ENCODE peak calls at places on chromosome 7, in five cellular contexts. U is ovary; I is lung; A is CD8-positive, alpha-beta T cell; P is left ventricle myocardium inferior. D is an unnamed sample.
A peak's percentile ranks its signal among the peaks of the same experiment; 100 is the strongest.

GRCh38 chr7:66099551-66100407 is 14.9 kb upstream of the CRCP start:
- DNase-seq in U (peak; percentile 84), I (peak; percentile 85), A (no peak), P (peak; percentile 41), D (no peak)

GRCh38 chr7:46245587-46246111 is 324.6 kb upstream of the IGFBP3 start:
- DNase-seq in U (no peak), I (no peak), A (no peak), P (no peak), D (no peak)

GRCh38 chr7:27762062-27762461 is 22.1 kb downstream of the TAX1BP1 start:
- DNase-seq in U (no peak), I (no peak), A (no peak), P (no peak), D (no peak)

GRCh38 chr7:33459340-33459751 is 330.0 kb downstream of the BBS9 start:
- DNase-seq in U (no peak), I (no peak), A (no peak), P (no peak), D (no peak)

GRCh38 chr7:41148521-41148951 is 554.4 kb downstream of the INHBA start:
- DNase-seq in U (no peak), I (no peak), A (no peak), P (no peak), D (no peak)

GRCh38 chr7:1237704-1238255 is 5.1 kb downstream of the UNCX start:
- DNase-seq in U (no peak), I (no peak), A (no peak), P (no peak), D (no peak)

GRCh38 chr7:41867639-41868038 is 164.7 kb upstream of the INHBA start:
- DNase-seq in U (no peak), I (no peak), A (no peak), P (no peak), D (no peak)

GRCh38 chr7:73770002-73770859 is at the start of gene CLDN3:
- DNase-seq in U (no peak), I (peak; percentile 87), A (no peak), P (no peak), D (peak; percentile 23)

GRCh38 chr7:107938448-107939250 is 47.7 kb downstream of the DLD start:
- DNase-seq in U (peak; percentile 69), I (no peak), A (no peak), P (peak; percentile 44), D (no peak)

GRCh38 chr7:94908204-94909022 is 1.0 kb downstream of the PPP1R9A start:
- DNase-seq in U (peak; percentile 47), I (peak; percentile 39), A (no peak), P (peak; percentile 19), D (peak; percentile 4)

GRCh38 chr7:157292258-157292657 is 44.5 kb upstream of the DNAJB6 start:
- DNase-seq in U (no peak), I (no peak), A (no peak), P (no peak), D (no peak)

GRCh38 chr7:1291846-1292765 is 59.4 kb downstream of the UNCX start:
- DNase-seq in U (no peak), I (no peak), A (no peak), P (no peak), D (no peak)

GRCh38 chr7:6260291-6261183 is 11.9 kb downstream of the CYTH3 start:
- DNase-seq in U (no peak), I (no peak), A (no peak), P (no peak), D (no peak)

GRCh38 chr7:10429516-10429915 is 544.2 kb upstream of the PHF14 start:
- DNase-seq in U (no peak), I (no peak), A (no peak), P (no peak), D (no peak)

DNA sequence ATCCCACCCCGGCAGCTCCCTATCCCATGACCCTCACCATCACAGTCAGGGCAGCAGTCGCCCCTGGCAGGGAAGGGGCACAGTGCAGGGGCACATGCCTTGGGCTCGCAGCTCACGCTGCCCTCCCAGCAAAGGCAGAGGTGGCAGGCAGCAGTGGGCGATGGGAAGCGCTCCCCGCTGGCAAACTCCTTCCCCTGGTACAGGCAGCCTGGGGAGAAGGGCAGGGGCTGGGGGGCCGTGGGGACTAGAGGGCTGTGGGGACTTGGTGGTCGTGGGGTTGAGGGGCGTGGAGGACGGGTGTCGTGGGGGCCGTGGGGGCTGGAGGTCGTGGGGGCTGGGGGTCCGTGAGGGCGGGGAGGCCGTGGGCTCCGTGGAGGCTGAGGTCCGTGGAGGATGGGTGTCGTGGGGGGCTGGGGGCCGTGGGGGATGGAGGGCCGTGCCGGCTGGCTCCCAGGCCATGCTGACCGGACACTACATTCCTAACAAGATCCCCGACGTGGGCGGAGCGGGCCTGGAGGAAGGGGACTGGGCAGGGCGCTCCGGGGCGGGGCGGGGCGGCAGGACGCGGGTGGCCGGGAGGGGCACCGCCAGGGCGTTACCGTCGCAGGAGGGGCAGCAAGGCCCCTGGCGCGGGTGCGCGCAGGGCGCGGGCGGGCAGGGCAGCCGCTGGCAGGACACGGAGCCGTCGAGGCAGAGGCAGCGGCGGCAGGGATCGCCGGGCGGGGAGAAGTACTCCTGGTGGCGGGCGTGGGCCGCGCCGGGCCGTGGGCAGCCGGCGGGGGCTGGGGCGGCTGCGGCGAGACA is 20.0 kb downstream of the KCP start:
- DNase-seq in U (no peak), I (no peak), A (no peak), P (no peak), D (no peak)
- TF ChIP-seq CTCF in U (no peak), I (no peak), A (no peak), P (no peak), D (no peak)

GRCh38 chr7:50648570-50649169 is 83.5 kb upstream of the DDC start:
- DNase-seq in U (no peak), I (no peak), A (no peak), P (no peak), D (no peak)

GRCh38 chr7:50649259-50649885 is 84.2 kb upstream of the DDC start:
- DNase-seq in U (peak; percentile 16), I (peak; percentile 19), A (no peak), P (no peak), D (no peak)

GRCh38 chr7:50646069-50646468 is 80.9 kb upstream of the DDC start:
- DNase-seq in U (no peak), I (peak; percentile 6), A (no peak), P (no peak), D (no peak)

GRCh38 chr7:50648076-50648475 is 82.9 kb upstream of the DDC start:
- DNase-seq in U (no peak), I (no peak), A (no peak), P (no peak), D (no peak)

DNA sequence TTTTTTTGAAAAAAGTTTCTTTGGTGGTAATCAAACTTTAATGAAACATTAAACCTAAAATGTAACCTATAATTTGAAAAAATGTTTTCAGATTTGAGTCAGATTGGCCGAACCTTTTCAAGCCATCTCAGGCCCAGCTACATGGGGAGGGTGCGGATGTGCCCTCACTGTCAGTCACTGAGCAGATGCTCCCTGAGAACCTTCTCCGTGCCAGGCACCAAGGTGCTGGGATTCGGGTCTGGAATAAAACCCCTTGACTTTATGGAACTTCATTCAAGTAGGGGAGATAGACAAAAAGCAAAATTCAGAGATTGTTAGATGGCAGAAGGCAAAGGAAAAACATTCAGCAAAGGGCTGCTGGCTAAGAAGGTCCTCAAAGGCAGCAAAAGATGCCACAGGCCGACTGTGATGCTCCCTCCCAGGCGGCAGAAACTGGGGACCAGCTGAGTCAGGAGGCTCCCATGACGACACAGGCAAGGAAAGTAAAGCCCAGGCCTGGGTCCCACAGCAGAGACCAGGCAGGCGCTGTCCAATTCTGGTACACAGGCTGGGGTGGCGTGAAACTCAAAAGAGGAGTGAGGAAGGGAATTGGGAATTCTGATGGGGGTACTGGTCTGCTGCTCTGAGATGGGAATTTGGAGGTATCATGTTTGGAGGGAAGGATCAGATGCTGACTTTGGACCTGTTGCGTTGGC is 82.2 kb upstream of the DDC start:
- DNase-seq in U (no peak), I (peak; percentile 26), A (no peak), P (no peak), D (no peak)
- H3K36me3 ChIP-seq in U (no peaks in the 10 kb centered on the region), I (no peaks in the 10 kb centered on the region), A (no peaks in the 10 kb centered on the region), P (no peaks in the 10 kb centered on the region), D (no peaks in the 10 kb centered on the region)

GRCh38 chr7:80097756-80098155 is 36.9 kb upstream of the GNAI1 start:
- DNase-seq in U (no peak), I (no peak), A (no peak), P (no peak), D (no peak)

GRCh38 chr7:80098795-80099194 is 35.8 kb upstream of the GNAI1 start:
- DNase-seq in U (no peak), I (no peak), A (no peak), P (no peak), D (no peak)

GRCh38 chr7:80100254-80100653 is 34.4 kb upstream of the GNAI1 start:
- DNase-seq in U (no peak), I (no peak), A (no peak), P (no peak), D (no peak)

GRCh38 chr7:80093349-80093748 is 41.3 kb upstream of the GNAI1 start:
- DNase-seq in U (no peak), I (no peak), A (no peak), P (no peak), D (no peak)

DNA sequence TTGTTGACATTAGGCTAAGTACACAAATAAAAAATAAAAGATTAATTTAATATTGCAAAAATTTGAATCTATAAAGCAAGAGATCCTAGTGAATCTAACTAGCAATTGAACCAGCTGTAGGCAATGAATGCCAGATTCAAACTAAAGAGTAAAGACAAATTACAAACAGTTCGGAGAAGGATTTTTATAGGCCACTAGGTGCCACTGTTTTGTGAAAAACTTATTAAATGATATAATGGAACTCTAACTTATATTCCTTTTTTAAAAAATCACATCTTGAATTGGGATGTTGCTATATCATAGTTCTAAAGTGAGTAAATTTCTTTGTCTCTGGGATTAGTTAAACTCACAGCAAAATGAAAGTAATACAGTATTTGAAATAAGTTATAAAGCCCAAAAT is 39.1 kb upstream of the GNAI1 start:
- DNase-seq in U (no peak), I (no peak), A (no peak), P (no peak), D (no peak)
- TF ChIP-seq CTCF in U (peak; percentile 22), I (no peak), A (no peak), P (peak; percentile 64), D (no peak)

DNA sequence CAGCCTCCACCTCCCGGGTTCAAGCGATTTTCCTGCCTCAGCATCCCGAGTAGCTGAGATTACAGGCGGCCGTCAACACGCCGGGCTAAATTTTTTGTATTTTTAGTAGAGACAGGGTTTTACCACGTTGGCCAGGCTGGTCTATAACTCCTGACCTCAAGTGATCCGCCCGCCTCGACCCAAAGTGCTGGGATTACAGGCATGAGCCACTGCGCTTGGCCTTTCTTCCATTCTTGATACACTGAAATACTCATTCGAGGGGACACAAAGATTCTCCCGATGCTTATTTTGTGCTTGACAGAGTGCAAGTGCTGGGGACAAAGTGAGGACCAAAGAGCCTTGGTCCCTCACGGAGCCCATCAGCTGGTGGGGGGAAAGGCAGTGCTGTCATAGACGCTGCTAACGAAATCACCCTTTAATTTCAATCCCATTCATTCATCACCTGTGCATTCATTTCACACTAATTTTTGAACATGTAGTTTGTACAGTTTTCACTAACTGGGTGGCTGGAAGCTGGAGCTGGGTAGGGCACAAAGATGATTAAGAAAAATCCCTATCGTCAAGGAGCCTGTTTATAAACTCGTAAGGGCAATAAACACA is 621 bp upstream of the FAM133B start:
- DNase-seq in U (no peak), I (no peak), A (no peak), P (no peak), D (no peak)
- H3K36me3 ChIP-seq in U (no peaks in the 10 kb centered on the region), I (no peaks in the 10 kb centered on the region), A (no peaks in the 10 kb centered on the region), P (no peaks in the 10 kb centered on the region), D (no peaks in the 10 kb centered on the region)

GRCh38 chr7:102917436-102918353 is 4.9 kb downstream of the LRRC17 start:
- DNase-seq in U (no peak), I (no peak), A (no peak), P (no peak), D (no peak)
- TF ChIP-seq CTCF in U (no peak), I (no peak), A (no peak), P (no peak), D (no peak)

GRCh38 chr7:87190806-87191205 is 28.7 kb downstream of the TMEM243 start:
- DNase-seq in U (no peak), I (no peak), A (no peak), P (no peak), D (no peak)
- H3K36me3 ChIP-seq in U (no peaks in the 10 kb centered on the region), I (peaks cover 22% of the 10 kb centered on the region), A (peaks cover 40% of the 10 kb centered on the region), P (peaks cover 100% of the 10 kb centered on the region), D (peaks cover 12% of the 10 kb centered on the region)

D was measured in GM06990.